ENCODE peak calls at places on chromosomes 5 and 9, in eight cellular contexts. I, E, Z, H, G, T, B and V are unnamed samples.

GRCh38 chr5:74093501-74093993 is 467.6 kb downstream of the ARHGEF28 start:
- DNase-seq in Z (no peak), H (no peak), I (no peak), G (no peak), T (no peak), B (no peak), E (no peak), V (no peak)

GRCh38 chr5:54829686-54830085 is 155.7 kb downstream of the ESM1 start:
- DNase-seq in Z (no peak), T (no peak), H (no peak), B (no peak), E (no peak), I (no peak), G (no peak), V (no peak)

GRCh38 chr5:177428574-177429217 is 2.2 kb downstream of the GRK6 start:
- DNase-seq in B (no peak), T (no peak), E (no peak), H (no peak), I (no peak), G (no peak), Z (no peak), V (no peak)

GRCh38 chr5:109350537-109351270 is 59.1 kb downstream of the PJA2 start:
- DNase-seq in I (no peak), E (no peak), T (no peak), G (peak), H (no peak), B (no peak), Z (no peak), V (no peak)

GRCh38 chr9:115393976-115394775 is 276.2 kb upstream of the TNC start:
- DNase-seq in Z (peak), I (no peak), E (no peak), G (no peak), H (no peak), B (no peak), T (no peak), V (no peak)

GRCh38 chr5:6540111-6540830 is 91.6 kb downstream of the UBE2QL1 start:
- DNase-seq in H (no peak), T (no peak), G (no peak), I (no peak), Z (no peak), E (no peak), B (no peak), V (no peak)

GRCh38 chr5:107551088-107551487 is 119.6 kb downstream of the EFNA5 start:
- DNase-seq in B (no peak), T (no peak), I (no peak), H (no peak), G (no peak), Z (no peak), E (no peak), V (no peak)

GRCh38 chr5:177396807-177397206 is 3.7 kb downstream of the PFN3 start:
- DNase-seq in Z (no peak), G (no peak), H (no peak), B (peak), T (no peak), I (no peak), E (no peak), V (no peak)

GRCh38 chr5:57368010-57368409 is 114.6 kb downstream of the ACTBL2 start:
- DNase-seq in E (no peak), B (peak), G (peak), I (peak), Z (no peak), T (peak), H (no peak), V (no peak)

GRCh38 chr5:172059661-172060100 is 53.2 kb upstream of the FBXW11 start:
- DNase-seq in G (peak), I (peak), E (no peak), H (no peak), Z (peak), B (peak), T (no peak), V (no peak)

GRCh38 chr9:12739014-12739413 is 35.8 kb upstream of the LURAP1L start:
- DNase-seq in Z (no peak), T (no peak), E (no peak), B (no peak), I (peak), H (no peak), G (no peak), V (no peak)

GRCh38 chr5:64331597-64332277 is 166.1 kb downstream of the RNF180 start:
- DNase-seq in G (no peak), B (no peak), Z (no peak), I (no peak), T (no peak), H (no peak), E (no peak), V (no peak)

GRCh38 chr9:7129391-7129790 is 371.6 kb downstream of the KDM4C start:
- DNase-seq in G (no peak), E (no peak), Z (no peak), B (no peak), I (no peak), H (no peak), T (no peak), V (no peak)

GRCh38 chr5:10315181-10315580 is 7.5 kb upstream of the CMBL start:
- DNase-seq in I (no peak), E (no peak), H (no peak), T (no peak), G (no peak), B (no peak), Z (no peak), V (no peak)

GRCh38 chr9:21432640-21433425 is 7.4 kb upstream of the IFNA1 start:
- DNase-seq in H (no peak), T (no peak), G (no peak), Z (no peak), I (no peak), E (no peak), B (no peak), V (no peak)

GRCh38 chr5:56507348-56507930 is 274.3 kb upstream of the ANKRD55 start:
- DNase-seq in T (no peak), G (no peak), I (no peak), H (no peak), Z (no peak), E (no peak), B (no peak), V (no peak)

GRCh38 chr5:162323471-162323870 is 255.9 kb downstream of the GABRG2 start:
- DNase-seq in T (no peak), H (no peak), I (peak), G (peak), Z (peak), E (no peak), B (peak), V (no peak)

GRCh38 chr5:154358410-154359221 is 87.2 kb upstream of the SAP30L start:
- DNase-seq in Z (no peak), I (no peak), H (no peak), B (no peak), E (no peak), G (no peak), T (no peak), V (no peak)

GRCh38 chr5:67234671-67235176 is 38.1 kb upstream of the CD180 start:
- DNase-seq in Z (peak), I (peak), G (peak), E (no peak), H (no peak), T (peak), B (no peak), V (no peak)

GRCh38 chr9:128912270-128912853 is 8.4 kb upstream of the PHYHD1 start:
- DNase-seq in B (no peak), G (peak), H (no peak), T (peak), I (peak), Z (peak), E (peak), V (no peak)

GRCh38 chr9:76425677-76426453 is 31.6 kb upstream of the RFK start:
- DNase-seq in G (no peak), T (no peak), H (no peak), E (no peak), B (no peak), Z (no peak), I (no peak), V (no peak)
- TF ChIP-seq CTCF in G (no peak), T (no peak), H (no peak), E (no peak), B (no peak), Z (no peak), I (no peak), V (no peak)

GRCh38 chr9:134839441-134840125 is 41.0 kb upstream of the FCN2 start:
- DNase-seq in Z (no peak), B (peak), G (no peak), I (no peak), E (no peak), H (peak), T (no peak), V (no peak)
- TF ChIP-seq CTCF in Z (no peak), B (peak), G (no peak), I (no peak), E (no peak), H (no peak), T (peak), V (no peak)

DNA sequence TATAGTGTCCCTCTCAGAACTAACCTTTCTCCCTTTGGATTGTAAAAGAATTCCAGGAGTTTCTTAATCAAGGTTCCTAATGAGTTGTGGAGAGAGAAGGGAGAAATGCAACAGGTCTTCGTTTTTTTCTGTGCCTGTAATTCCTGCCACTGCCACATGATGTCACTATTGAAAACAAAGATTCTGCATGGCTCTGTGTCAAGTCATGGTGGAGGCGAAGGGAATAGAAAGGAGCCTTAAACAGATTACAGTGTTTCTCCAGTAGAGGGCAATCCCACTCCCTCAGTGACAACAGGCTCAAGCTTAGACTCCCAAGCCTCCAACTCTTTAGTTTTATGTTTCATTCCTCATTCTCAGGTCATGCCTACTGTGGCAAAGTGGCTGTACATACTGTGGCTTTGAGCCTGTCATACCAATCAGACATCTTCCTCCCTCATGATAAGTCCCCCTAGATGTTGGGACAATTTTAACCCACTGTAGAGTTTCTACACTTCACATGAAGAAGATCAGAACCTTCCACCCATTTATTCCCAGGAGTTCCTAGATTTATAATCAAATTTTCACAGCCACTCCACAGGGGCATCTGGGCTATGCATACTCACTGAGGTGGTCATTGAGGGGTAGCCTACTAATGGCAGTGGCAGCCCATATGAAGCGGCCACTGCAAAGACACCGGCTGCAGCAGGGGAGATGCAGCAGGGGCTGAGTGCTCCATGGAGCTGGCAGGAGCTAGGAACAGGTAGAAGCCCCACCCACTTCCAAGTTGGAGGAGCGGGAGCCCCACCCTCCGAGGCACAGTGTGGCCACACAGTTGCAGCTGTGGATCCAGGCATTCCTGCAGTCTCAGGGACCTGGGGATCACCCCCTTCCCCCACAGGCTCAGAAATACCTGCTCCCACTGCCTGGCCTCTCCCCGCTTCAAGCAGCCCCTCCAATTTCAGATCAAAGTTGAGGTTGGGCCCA is 97.4 kb upstream of the TRIM32 start:
- DNase-seq in T (no peak), I (peak), G (peak), E (peak), H (no peak), B (peak), Z (peak), V (no peak)
- TF ChIP-seq CTCF in T (peak), I (peak), G (peak), E (peak), H (peak), B (peak), Z (peak), V (peak)

GRCh38 chr5:115246361-115246991 is 16.2 kb downstream of the PGGT1B start:
- DNase-seq in B (peak), G (peak), E (peak), T (no peak), H (no peak), Z (peak), I (peak), V (no peak)
- TF ChIP-seq CTCF in B (peak), G (peak), E (peak), T (peak), H (peak), Z (peak), I (peak), V (peak)

DNA sequence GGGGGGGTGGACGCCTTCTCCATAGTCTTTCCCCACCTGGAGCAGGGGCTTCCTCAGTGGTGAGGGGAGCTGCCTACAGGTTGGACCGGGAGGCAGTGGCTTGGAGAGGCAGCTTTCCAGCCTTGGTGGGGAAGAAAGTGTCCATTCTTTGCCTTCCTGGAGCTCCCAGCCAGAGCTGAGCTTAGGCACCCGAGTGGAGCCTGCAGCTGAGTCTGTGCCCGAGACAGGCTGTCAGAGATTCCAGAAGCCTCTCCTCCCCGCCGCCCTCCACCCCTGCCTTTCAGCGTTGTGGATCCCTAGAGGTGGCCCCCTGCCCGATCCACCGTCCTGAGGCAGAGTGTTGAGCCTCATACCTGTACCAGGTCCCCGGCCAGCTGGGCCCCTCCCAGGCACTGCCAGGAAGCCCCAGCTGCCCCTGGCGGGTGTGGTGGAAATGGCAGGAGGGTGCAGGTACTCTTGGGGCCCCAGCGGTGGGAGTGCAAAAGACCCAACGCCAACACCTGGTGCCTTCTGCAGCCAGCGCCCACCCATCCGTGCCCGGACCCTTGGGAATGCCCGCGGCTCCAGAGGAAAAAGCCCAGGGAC is 112.0 kb downstream of the RXRA start:
- DNase-seq in G (no peak), H (no peak), E (no peak), T (no peak), Z (no peak), I (no peak), B (no peak), V (no peak)
- TF ChIP-seq CTCF in G (no peak), H (no peak), E (no peak), T (no peak), Z (no peak), I (no peak), B (no peak), V (no peak)

GRCh38 chr9:4704129-4704528 is 24.8 kb downstream of the CDC37L1 start:
- DNase-seq in E (no peak), G (peak), Z (no peak), B (no peak), T (no peak), I (no peak), H (no peak), V (no peak)
- TF ChIP-seq CTCF in E (no peak), G (no peak), Z (no peak), B (no peak), T (no peak), I (no peak), H (no peak), V (no peak)

DNA sequence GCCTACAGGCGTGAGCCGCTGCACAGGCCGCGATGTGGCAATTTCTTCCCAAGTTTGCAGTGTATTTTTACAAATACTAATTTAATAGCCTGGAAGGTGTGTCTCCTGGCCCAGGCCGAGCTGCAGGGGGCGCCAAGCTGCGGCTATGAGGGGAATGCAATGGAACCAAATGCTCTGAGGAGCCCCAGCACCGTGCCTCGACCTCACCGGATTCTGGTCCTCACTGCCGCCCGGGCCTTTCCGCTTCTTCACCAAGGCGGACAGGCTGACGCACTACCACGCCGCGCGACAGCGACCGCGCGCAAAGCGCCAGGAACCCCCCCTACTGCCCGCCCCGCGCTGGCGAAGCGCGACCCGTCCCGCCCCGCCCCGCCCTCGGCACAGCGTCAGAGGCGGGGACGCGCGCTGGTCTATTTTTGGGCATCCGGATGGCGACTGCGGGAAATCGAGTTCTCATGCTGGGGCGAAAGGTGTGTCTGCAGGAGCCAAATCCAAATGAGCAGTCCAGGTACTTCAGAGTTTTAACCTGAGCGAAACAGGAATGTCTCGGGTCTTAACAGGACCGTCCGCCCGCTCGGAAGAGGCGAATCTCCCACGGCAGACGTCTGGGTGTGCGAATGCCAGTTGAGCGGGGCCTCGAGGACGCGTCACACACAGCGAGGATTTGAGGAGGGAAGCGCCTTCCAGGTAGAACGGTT is 31.7 kb upstream of the PRXL2C start:
- DNase-seq in I (peak), T (no peak), Z (no peak), B (peak), G (peak), H (peak), E (no peak), V (peak)
- TF ChIP-seq CTCF in I (peak), T (peak), Z (no peak), B (peak), G (peak), H (peak), E (no peak), V (peak)

GRCh38 chr5:34686762-34687268 is 30.7 kb downstream of the RAI14 start:
- DNase-seq in Z (peak), B (no peak), H (no peak), T (peak), G (peak), I (peak), E (peak), V (no peak)

GRCh38 chr5:34682926-34683623 is 26.9 kb downstream of the RAI14 start:
- DNase-seq in B (no peak), I (no peak), T (no peak), G (peak), H (no peak), E (peak), Z (peak), V (no peak)

GRCh38 chr5:34684281-34684979 is 28.3 kb downstream of the RAI14 start:
- DNase-seq in I (peak), T (no peak), E (peak), H (no peak), B (peak), G (peak), Z (peak), V (peak)

GRCh38 chr5:34685485-34686197 is 29.5 kb downstream of the RAI14 start:
- DNase-seq in T (no peak), G (peak), I (peak), B (no peak), E (no peak), Z (peak), H (no peak), V (no peak)

DNA sequence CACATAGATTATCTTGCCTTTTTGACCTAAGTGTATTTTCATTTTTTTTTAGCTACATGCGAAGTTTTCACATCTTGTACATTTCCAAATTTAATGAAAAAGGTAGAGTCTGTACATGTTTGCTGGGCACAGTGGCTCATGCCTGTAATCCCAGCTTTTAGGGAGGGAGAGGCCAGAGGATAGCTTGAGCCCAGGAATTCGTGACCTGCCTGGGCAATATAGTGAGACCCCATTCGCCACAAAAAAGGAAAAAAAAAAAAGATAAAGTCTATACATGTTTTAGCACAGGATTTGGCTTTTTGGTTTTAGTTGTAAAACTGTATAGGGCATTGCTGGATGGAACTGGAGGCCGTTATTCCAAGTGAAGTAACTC is 28.8 kb downstream of the RAI14 start:
- DNase-seq in T (no peak), Z (no peak), H (no peak), B (no peak), I (no peak), G (no peak), E (no peak), V (no peak)
- TF ChIP-seq CTCF in T (no peak), Z (no peak), H (no peak), B (no peak), I (no peak), G (no peak), E (no peak), V (no peak)